ENCODE peak calls at places on chromosomes 2 and 18, in six cellular contexts. One of them, this sample, is unnamed.

GRCh38 chr2:64166637-64167420 is 22.6 kb upstream of the PELI1 start:
- DNase-seq in nucleus accumbens: no peak
- DNase-seq in effector memory CD8-positive, alpha-beta T cell: no peak
- DNase-seq in GM10248: no peak
- DNase-seq in endothelial cell: no peak
- DNase-seq in activated naive CD8-positive, alpha-beta T cell treated with anti-CD3 and anti-CD28 coated beads for 36 hours: no peak
- DNase-seq in this sample: no peak

GRCh38 chr2:219886615-219887014 is 259.2 kb downstream of the SLC4A3 start:
- DNase-seq in nucleus accumbens: no peak
- DNase-seq in endothelial cell: no peak
- DNase-seq in activated naive CD8-positive, alpha-beta T cell treated with anti-CD3 and anti-CD28 coated beads for 36 hours: no peak
- DNase-seq in GM10248: no peak
- DNase-seq in effector memory CD8-positive, alpha-beta T cell: no peak
- DNase-seq in this sample: no peak

GRCh38 chr18:24296273-24296672 is 101.4 kb downstream of the OSBPL1A start:
- DNase-seq in nucleus accumbens: no peak
- DNase-seq in GM10248: no peak
- DNase-seq in effector memory CD8-positive, alpha-beta T cell: no peak
- DNase-seq in endothelial cell: no peak
- DNase-seq in activated naive CD8-positive, alpha-beta T cell treated with anti-CD3 and anti-CD28 coated beads for 36 hours: no peak
- DNase-seq in this sample: no peak

GRCh38 chr18:35856178-35856577 is 116.3 kb upstream of the RMP24 start:
- DNase-seq in nucleus accumbens: no peak
- DNase-seq in effector memory CD8-positive, alpha-beta T cell: no peak
- DNase-seq in GM10248: no peak
- DNase-seq in endothelial cell: no peak
- DNase-seq in activated naive CD8-positive, alpha-beta T cell treated with anti-CD3 and anti-CD28 coated beads for 36 hours: no peak
- DNase-seq in this sample: no peak

GRCh38 chr18:80183273-80184050 is 63.9 kb downstream of the PARD6G start:
- DNase-seq in nucleus accumbens: no peak
- DNase-seq in endothelial cell: no peak
- DNase-seq in effector memory CD8-positive, alpha-beta T cell: no peak
- DNase-seq in activated naive CD8-positive, alpha-beta T cell treated with anti-CD3 and anti-CD28 coated beads for 36 hours: no peak
- DNase-seq in GM10248: no peak
- DNase-seq in this sample: no peak

GRCh38 chr2:170885130-170885791 is 43.8 kb upstream of the GORASP2 start:
- DNase-seq in activated naive CD8-positive, alpha-beta T cell treated with anti-CD3 and anti-CD28 coated beads for 36 hours: no peak
- DNase-seq in nucleus accumbens: no peak
- DNase-seq in endothelial cell: no peak
- DNase-seq in GM10248: no peak
- DNase-seq in effector memory CD8-positive, alpha-beta T cell: no peak
- DNase-seq in this sample: no peak

GRCh38 chr2:198494940-198495339 is 690.5 kb downstream of the PLCL1 start:
- DNase-seq in effector memory CD8-positive, alpha-beta T cell: no peak
- DNase-seq in GM10248: no peak
- DNase-seq in endothelial cell: no peak
- DNase-seq in activated naive CD8-positive, alpha-beta T cell treated with anti-CD3 and anti-CD28 coated beads for 36 hours: no peak
- DNase-seq in nucleus accumbens: no peak
- DNase-seq in this sample: no peak

GRCh38 chr18:56298935-56299334 is 339.5 kb downstream of the TXNL1 start:
- DNase-seq in activated naive CD8-positive, alpha-beta T cell treated with anti-CD3 and anti-CD28 coated beads for 36 hours: no peak
- DNase-seq in nucleus accumbens: no peak
- DNase-seq in effector memory CD8-positive, alpha-beta T cell: no peak
- DNase-seq in GM10248: no peak
- DNase-seq in endothelial cell: no peak
- DNase-seq in this sample: no peak

GRCh38 chr2:234490239-234491074 is 6.4 kb downstream of the ARL4C start:
- DNase-seq in activated naive CD8-positive, alpha-beta T cell treated with anti-CD3 and anti-CD28 coated beads for 36 hours: peak; percentile 44
- DNase-seq in endothelial cell: no peak
- DNase-seq in effector memory CD8-positive, alpha-beta T cell: no peak
- DNase-seq in nucleus accumbens: no peak
- DNase-seq in GM10248: no peak
- DNase-seq in this sample: no peak

GRCh38 chr2:9255416-9255815 is 48.8 kb downstream of the ASAP2 start:
- DNase-seq in effector memory CD8-positive, alpha-beta T cell: no peak
- DNase-seq in nucleus accumbens: no peak
- DNase-seq in activated naive CD8-positive, alpha-beta T cell treated with anti-CD3 and anti-CD28 coated beads for 36 hours: no peak
- DNase-seq in endothelial cell: no peak
- DNase-seq in GM10248: no peak
- DNase-seq in this sample: no peak

GRCh38 chr2:234203135-234203984 is 152.9 kb downstream of the SPP2 start:
- DNase-seq in endothelial cell: no peak
- DNase-seq in activated naive CD8-positive, alpha-beta T cell treated with anti-CD3 and anti-CD28 coated beads for 36 hours: no peak
- DNase-seq in effector memory CD8-positive, alpha-beta T cell: no peak
- DNase-seq in nucleus accumbens: no peak
- DNase-seq in GM10248: no peak
- DNase-seq in this sample: no peak

GRCh38 chr18:77762632-77763031 is 513.0 kb downstream of the GALR1 start:
- DNase-seq in endothelial cell: no peak
- DNase-seq in activated naive CD8-positive, alpha-beta T cell treated with anti-CD3 and anti-CD28 coated beads for 36 hours: no peak
- DNase-seq in effector memory CD8-positive, alpha-beta T cell: no peak
- DNase-seq in GM10248: no peak
- DNase-seq in nucleus accumbens: no peak
- DNase-seq in this sample: no peak

GRCh38 chr18:3248062-3248669 is 565 bp downstream of the MYL12A start:
- DNase-seq in effector memory CD8-positive, alpha-beta T cell: no peak
- DNase-seq in GM10248: no peak
- DNase-seq in nucleus accumbens: no peak
- DNase-seq in endothelial cell: peak; percentile 40
- DNase-seq in activated naive CD8-positive, alpha-beta T cell treated with anti-CD3 and anti-CD28 coated beads for 36 hours: no peak
- DNase-seq in this sample: no peak

GRCh38 chr2:105744909-105745853 is at the start of gene NCK2:
- DNase-seq in nucleus accumbens: no peak
- DNase-seq in endothelial cell: peak; percentile 53
- DNase-seq in effector memory CD8-positive, alpha-beta T cell: no peak
- DNase-seq in GM10248: peak; percentile 32
- DNase-seq in activated naive CD8-positive, alpha-beta T cell treated with anti-CD3 and anti-CD28 coated beads for 36 hours: peak; percentile 44
- DNase-seq in this sample: no peak

GRCh38 chr2:235546151-235546435 is 52.2 kb downstream of the AGAP1 start:
- DNase-seq in GM10248: no peak
- DNase-seq in activated naive CD8-positive, alpha-beta T cell treated with anti-CD3 and anti-CD28 coated beads for 36 hours: no peak
- DNase-seq in endothelial cell: no peak
- DNase-seq in effector memory CD8-positive, alpha-beta T cell: no peak
- DNase-seq in nucleus accumbens: no peak
- DNase-seq in this sample: no peak

GRCh38 chr2:186979439-186980116 is 130.6 kb upstream of the ZSWIM2 start:
- DNase-seq in effector memory CD8-positive, alpha-beta T cell: no peak
- DNase-seq in endothelial cell: no peak
- DNase-seq in activated naive CD8-positive, alpha-beta T cell treated with anti-CD3 and anti-CD28 coated beads for 36 hours: no peak
- DNase-seq in GM10248: no peak
- DNase-seq in nucleus accumbens: no peak
- DNase-seq in this sample: no peak

GRCh38 chr2:54360055-54360792 is 95.9 kb upstream of the SPTBN1 start:
- DNase-seq in effector memory CD8-positive, alpha-beta T cell: no peak
- DNase-seq in activated naive CD8-positive, alpha-beta T cell treated with anti-CD3 and anti-CD28 coated beads for 36 hours: no peak
- DNase-seq in endothelial cell: no peak
- DNase-seq in GM10248: no peak
- DNase-seq in nucleus accumbens: no peak
- DNase-seq in this sample: no peak

GRCh38 chr2:119429225-119430000 is 2.2 kb upstream of the TMEM37 start:
- DNase-seq in effector memory CD8-positive, alpha-beta T cell: no peak
- DNase-seq in GM10248: no peak
- DNase-seq in nucleus accumbens: no peak
- DNase-seq in activated naive CD8-positive, alpha-beta T cell treated with anti-CD3 and anti-CD28 coated beads for 36 hours: no peak
- DNase-seq in endothelial cell: no peak
- DNase-seq in this sample: no peak

GRCh38 chr18:7746106-7746505 is 179.0 kb downstream of the PTPRM start:
- DNase-seq in nucleus accumbens: no peak
- DNase-seq in activated naive CD8-positive, alpha-beta T cell treated with anti-CD3 and anti-CD28 coated beads for 36 hours: no peak
- DNase-seq in GM10248: no peak
- DNase-seq in endothelial cell: no peak
- DNase-seq in effector memory CD8-positive, alpha-beta T cell: no peak
- DNase-seq in this sample: no peak

GRCh38 chr2:43221660-43222471 is 4.5 kb downstream of the ZFP36L2 start:
- DNase-seq in nucleus accumbens: peak; percentile 93
- DNase-seq in effector memory CD8-positive, alpha-beta T cell: peak; percentile 39
- DNase-seq in endothelial cell: peak; percentile 67
- DNase-seq in activated naive CD8-positive, alpha-beta T cell treated with anti-CD3 and anti-CD28 coated beads for 36 hours: peak; percentile 76
- DNase-seq in GM10248: no peak
- DNase-seq in this sample: peak; percentile 83

GRCh38 chr2:241833938-241834852 is 24.5 kb downstream of the PDCD1 start:
- DNase-seq in GM10248: no peak
- DNase-seq in activated naive CD8-positive, alpha-beta T cell treated with anti-CD3 and anti-CD28 coated beads for 36 hours: no peak
- DNase-seq in effector memory CD8-positive, alpha-beta T cell: no peak
- DNase-seq in endothelial cell: no peak
- DNase-seq in nucleus accumbens: no peak
- DNase-seq in this sample: no peak

GRCh38 chr2:9707008-9707407 is 76.2 kb upstream of the YWHAQ start:
- DNase-seq in endothelial cell: no peak
- DNase-seq in GM10248: no peak
- DNase-seq in nucleus accumbens: no peak
- DNase-seq in effector memory CD8-positive, alpha-beta T cell: no peak
- DNase-seq in activated naive CD8-positive, alpha-beta T cell treated with anti-CD3 and anti-CD28 coated beads for 36 hours: no peak
- DNase-seq in this sample: no peak

GRCh38 chr2:170928036-170928823 is 823 bp upstream of the GORASP2 start:
- DNase-seq in activated naive CD8-positive, alpha-beta T cell treated with anti-CD3 and anti-CD28 coated beads for 36 hours: no peak
- DNase-seq in nucleus accumbens: no peak
- DNase-seq in endothelial cell: no peak
- DNase-seq in effector memory CD8-positive, alpha-beta T cell: peak; percentile 6
- DNase-seq in GM10248: no peak
- DNase-seq in this sample: no peak

GRCh38 chr2:44479127-44479887 is 117.6 kb downstream of the CAMKMT start:
- DNase-seq in GM10248: peak; percentile 79
- DNase-seq in activated naive CD8-positive, alpha-beta T cell treated with anti-CD3 and anti-CD28 coated beads for 36 hours: peak; percentile 29
- DNase-seq in effector memory CD8-positive, alpha-beta T cell: peak; percentile 34
- DNase-seq in endothelial cell: peak; percentile 41
- DNase-seq in nucleus accumbens: peak; percentile 19
- DNase-seq in this sample: peak; percentile 55

GRCh38 chr2:198040820-198041219 is 236.4 kb downstream of the PLCL1 start:
- DNase-seq in nucleus accumbens: no peak
- DNase-seq in GM10248: no peak
- DNase-seq in endothelial cell: no peak
- DNase-seq in activated naive CD8-positive, alpha-beta T cell treated with anti-CD3 and anti-CD28 coated beads for 36 hours: no peak
- DNase-seq in effector memory CD8-positive, alpha-beta T cell: no peak
- DNase-seq in this sample: no peak

GRCh38 chr2:101190753-101191516 is 39.8 kb upstream of the TBC1D8 start:
- DNase-seq in endothelial cell: no peak
- DNase-seq in activated naive CD8-positive, alpha-beta T cell treated with anti-CD3 and anti-CD28 coated beads for 36 hours: no peak
- DNase-seq in GM10248: no peak
- DNase-seq in nucleus accumbens: no peak
- DNase-seq in effector memory CD8-positive, alpha-beta T cell: no peak
- DNase-seq in this sample: no peak

GRCh38 chr2:9594361-9595063 is 36.3 kb downstream of the YWHAQ start:
- DNase-seq in activated naive CD8-positive, alpha-beta T cell treated with anti-CD3 and anti-CD28 coated beads for 36 hours: no peak
- DNase-seq in nucleus accumbens: no peak
- DNase-seq in effector memory CD8-positive, alpha-beta T cell: no peak
- DNase-seq in endothelial cell: no peak
- DNase-seq in GM10248: no peak
- DNase-seq in this sample: no peak

GRCh38 chr2:15890936-15891905 is 49.1 kb upstream of the MYCN start:
- DNase-seq in activated naive CD8-positive, alpha-beta T cell treated with anti-CD3 and anti-CD28 coated beads for 36 hours: no peak
- DNase-seq in effector memory CD8-positive, alpha-beta T cell: no peak
- DNase-seq in nucleus accumbens: no peak
- DNase-seq in GM10248: no peak
- DNase-seq in endothelial cell: peak; percentile 39
- DNase-seq in this sample: no peak

GRCh38 chr2:216188956-216189355 is 79.8 kb downstream of the XRCC5 start:
- DNase-seq in GM10248: no peak
- DNase-seq in activated naive CD8-positive, alpha-beta T cell treated with anti-CD3 and anti-CD28 coated beads for 36 hours: no peak
- DNase-seq in effector memory CD8-positive, alpha-beta T cell: no peak
- DNase-seq in endothelial cell: no peak
- DNase-seq in nucleus accumbens: no peak
- DNase-seq in this sample: no peak

GRCh38 chr18:22847392-22847791 is 85.7 kb upstream of the RBBP8 start:
- DNase-seq in effector memory CD8-positive, alpha-beta T cell: no peak
- DNase-seq in GM10248: no peak
- DNase-seq in activated naive CD8-positive, alpha-beta T cell treated with anti-CD3 and anti-CD28 coated beads for 36 hours: no peak
- DNase-seq in endothelial cell: no peak
- DNase-seq in nucleus accumbens: no peak
- DNase-seq in this sample: no peak

GRCh38 chr18:75253784-75254183 is 43.2 kb downstream of the TSHZ1 start:
- DNase-seq in endothelial cell: no peak
- DNase-seq in GM10248: no peak
- DNase-seq in activated naive CD8-positive, alpha-beta T cell treated with anti-CD3 and anti-CD28 coated beads for 36 hours: no peak
- DNase-seq in effector memory CD8-positive, alpha-beta T cell: no peak
- DNase-seq in nucleus accumbens: no peak
- DNase-seq in this sample: no peak

GRCh38 chr18:49371786-49372185 is 88.7 kb downstream of the DYM start:
- DNase-seq in effector memory CD8-positive, alpha-beta T cell: no peak
- DNase-seq in activated naive CD8-positive, alpha-beta T cell treated with anti-CD3 and anti-CD28 coated beads for 36 hours: no peak
- DNase-seq in endothelial cell: no peak
- DNase-seq in nucleus accumbens: no peak
- DNase-seq in GM10248: no peak
- DNase-seq in this sample: no peak

GRCh38 chr18:58529714-58530354 is 99.1 kb downstream of the ALPK2 start:
- DNase-seq in effector memory CD8-positive, alpha-beta T cell: peak; percentile 59
- DNase-seq in GM10248: peak; percentile 63
- DNase-seq in nucleus accumbens: peak; percentile 6
- DNase-seq in activated naive CD8-positive, alpha-beta T cell treated with anti-CD3 and anti-CD28 coated beads for 36 hours: peak; percentile 62
- DNase-seq in endothelial cell: peak; percentile 71
- DNase-seq in this sample: peak; percentile 36

GRCh38 chr2:100679211-100679610 is 116.4 kb downstream of the PDCL3 start:
- DNase-seq in effector memory CD8-positive, alpha-beta T cell: no peak
- DNase-seq in activated naive CD8-positive, alpha-beta T cell treated with anti-CD3 and anti-CD28 coated beads for 36 hours: no peak
- DNase-seq in nucleus accumbens: no peak
- DNase-seq in endothelial cell: no peak
- DNase-seq in GM10248: no peak
- DNase-seq in this sample: no peak

GRCh38 chr2:28610583-28611201 is 114.8 kb downstream of the PLB1 start:
- DNase-seq in nucleus accumbens: peak; percentile 20
- DNase-seq in endothelial cell: no peak
- DNase-seq in effector memory CD8-positive, alpha-beta T cell: no peak
- DNase-seq in GM10248: peak; percentile 53
- DNase-seq in activated naive CD8-positive, alpha-beta T cell treated with anti-CD3 and anti-CD28 coated beads for 36 hours: no peak
- DNase-seq in this sample: peak; percentile 66

GRCh38 chr2:235605999-235606715 is 112.3 kb downstream of the AGAP1 start:
- DNase-seq in nucleus accumbens: no peak
- DNase-seq in effector memory CD8-positive, alpha-beta T cell: no peak
- DNase-seq in activated naive CD8-positive, alpha-beta T cell treated with anti-CD3 and anti-CD28 coated beads for 36 hours: no peak
- DNase-seq in GM10248: no peak
- DNase-seq in endothelial cell: no peak
- DNase-seq in this sample: no peak

GRCh38 chr2:219509780-219510511 is 4.3 kb upstream of the ASIC4 start:
- DNase-seq in effector memory CD8-positive, alpha-beta T cell: peak; percentile 39
- DNase-seq in GM10248: peak; percentile 70
- DNase-seq in nucleus accumbens: no peak
- DNase-seq in activated naive CD8-positive, alpha-beta T cell treated with anti-CD3 and anti-CD28 coated beads for 36 hours: peak; percentile 58
- DNase-seq in endothelial cell: peak; percentile 80
- DNase-seq in this sample: peak; percentile 76

GRCh38 chr2:203209538-203209937 is 29.3 kb upstream of the CYP20A1 start:
- DNase-seq in GM10248: no peak
- DNase-seq in nucleus accumbens: no peak
- DNase-seq in activated naive CD8-positive, alpha-beta T cell treated with anti-CD3 and anti-CD28 coated beads for 36 hours: no peak
- DNase-seq in endothelial cell: no peak
- DNase-seq in effector memory CD8-positive, alpha-beta T cell: no peak
- DNase-seq in this sample: no peak

GRCh38 chr18:13165636-13166423 is 52.7 kb upstream of the LDLRAD4 start:
- DNase-seq in activated naive CD8-positive, alpha-beta T cell treated with anti-CD3 and anti-CD28 coated beads for 36 hours: no peak
- DNase-seq in nucleus accumbens: no peak
- DNase-seq in endothelial cell: no peak
- DNase-seq in effector memory CD8-positive, alpha-beta T cell: no peak
- DNase-seq in GM10248: no peak
- DNase-seq in this sample: no peak

This sample was measured in head of caudate nucleus.